ENCODE peak calls at places on chromosomes 13 and 19, in five cellular contexts. Y, R, D, Q and A are unnamed samples.

GRCh38 chr13:97266328-97266727 is 44.2 kb downstream of the MBNL2 start:
- DNase-seq in R (no peak), D (no peak), Y (peak; percentile 30), Q (no peak), A (no peak)

GRCh38 chr13:93621051-93621450 is 394.4 kb downstream of the GPC6 start:
- DNase-seq in Q (no peak), R (no peak), D (no peak), Y (no peak), A (no peak)

GRCh38 chr13:47696677-47697076 is 304.4 kb downstream of the SUCLA2 start:
- DNase-seq in D (no peak), R (no peak), Y (no peak), Q (no peak), A (no peak)

GRCh38 chr13:42173789-42174343 is 98.1 kb upstream of the AKAP11 start:
- DNase-seq in Y (no peak), Q (no peak), R (no peak), D (no peak), A (no peak)

GRCh38 chr19:12224676-12225075 is 61.8 kb downstream of the ZNF136 start:
- DNase-seq in R (no peak), Q (no peak), Y (no peak), D (no peak), A (no peak)

GRCh38 chr19:49680473-49681351 is 3.6 kb downstream of the PRMT1 start:
- DNase-seq in D (peak; percentile 56), Y (peak; percentile 99), Q (peak; percentile 96), R (peak; percentile 89), A (peak; percentile 83)

GRCh38 chr19:19134687-19135158 is 3.6 kb downstream of the TMEM161A start:
- DNase-seq in R (peak; percentile 52), Q (peak; percentile 51), Y (peak; percentile 55), D (no peak), A (no peak)

GRCh38 chr19:22608441-22608840 is 25.7 kb upstream of the ZNF492 start:
- DNase-seq in Y (no peak), D (no peak), Q (no peak), R (no peak), A (no peak)

GRCh38 chr13:100128373-100128772 is 39.5 kb downstream of the PCCA start:
- DNase-seq in D (no peak), Q (peak; percentile 36), R (no peak), Y (no peak), A (peak; percentile 17)

GRCh38 chr19:52722062-52723005 is 12.5 kb downstream of the ZNF611 start:
- DNase-seq in Q (peak; percentile 49), Y (no peak), R (no peak), D (no peak), A (peak; percentile 95)

GRCh38 chr13:32443111-32443510 is 15.2 kb upstream of the N4BP2L1 start:
- DNase-seq in Q (peak; percentile 16), R (peak; percentile 53), Y (no peak), D (peak; percentile 2), A (peak; percentile 38)

GRCh38 chr13:102877285-102877684 is 31.5 kb downstream of the ERCC5 start:
- DNase-seq in Q (peak; percentile 42), Y (no peak), D (no peak), R (no peak), A (peak; percentile 51)

GRCh38 chr19:28686741-28687140 is 526.2 kb downstream of the UQCRFS1 start:
- DNase-seq in D (no peak), Q (no peak), Y (no peak), R (no peak), A (no peak)

GRCh38 chr19:35154535-35155406 is at the start of gene FXYD5:
- DNase-seq in R (peak; percentile 69), Y (peak; percentile 72), Q (peak; percentile 86), D (no peak), A (peak; percentile 96)

GRCh38 chr13:20851844-20852402 is 50.6 kb downstream of the XPO4 start:
- DNase-seq in R (no peak), Q (no peak), D (no peak), Y (no peak), A (no peak)

GRCh38 chr13:68850160-68850559 is 1257.5 kb upstream of the ATXN8OS start:
- DNase-seq in Y (no peak), R (no peak), Q (peak; percentile 6), D (no peak), A (no peak)

GRCh38 chr13:81275666-81276258 is 934.8 kb upstream of the SPRY2 start:
- DNase-seq in D (no peak), R (peak; percentile 3), Y (no peak), Q (no peak), A (no peak)

GRCh38 chr13:44309771-44310767 is 63.6 kb upstream of the SERP2 start:
- DNase-seq in R (no peak), Y (no peak), Q (no peak), D (no peak), A (no peak)

GRCh38 chr13:113411216-113412023 is 41.9 kb downstream of the ADPRHL1 start:
- DNase-seq in R (no peak), Q (peak; percentile 53), Y (peak; percentile 1), D (peak; percentile 84), A (peak; percentile 97)
- H3K4me1 ChIP-seq in R (peaks cover 18% of the 10 kb centered on the region), Q (peaks cover 11% of the 10 kb centered on the region), Y (no peaks in the 10 kb centered on the region), D (peaks cover 17% of the 10 kb centered on the region), A (peaks cover 33% of the 10 kb centered on the region)

GRCh38 chr19:10800488-10800887 is 35.5 kb downstream of the TMED1 start:
- DNase-seq in Q (no peak), D (no peak), R (no peak), Y (no peak), A (no peak)
- H3K36me3 ChIP-seq in Q (no peaks in the 10 kb centered on the region), D (peaks cover 40% of the 10 kb centered on the region), R (peaks cover 81% of the 10 kb centered on the region), Y (no peaks in the 10 kb centered on the region), A (peaks cover 10% of the 10 kb centered on the region)

GRCh38 chr19:3054265-3054971 is 7.9 kb downstream of the TLE5 start:
- DNase-seq in Q (no peak), Y (no peak), D (no peak), R (no peak), A (no peak)
- TF ChIP-seq EZH2phosphoT487 in Q (no peak), Y (no peak), D (no peak), R (no peak), A (no peak)

DNA sequence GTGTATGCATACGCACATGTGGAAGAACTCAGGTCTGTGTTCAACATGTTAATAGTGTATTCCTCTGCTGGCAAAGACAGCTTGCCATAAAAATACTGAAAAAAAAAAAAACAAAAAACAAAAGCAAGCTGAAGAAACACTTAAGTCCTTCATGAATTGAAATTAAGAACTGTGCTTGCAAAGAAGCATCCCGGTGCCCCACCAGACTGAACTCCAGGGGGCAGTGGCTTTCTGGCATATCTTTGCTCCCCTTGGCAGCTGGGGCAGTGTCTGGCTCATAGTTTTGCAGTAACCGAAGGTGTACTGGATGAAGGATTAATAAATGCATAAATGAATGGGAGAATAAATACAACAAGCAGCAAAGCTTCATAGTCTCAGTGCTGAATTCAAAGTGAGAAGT is 187.6 kb downstream of the LHFPL6 start:
- DNase-seq in Q (no peak), D (peak; percentile 15), R (peak; percentile 64), Y (peak; percentile 54), A (peak; percentile 68)
- H3K4me1 ChIP-seq in Q (peaks cover 6% of the 10 kb centered on the region), D (no peaks in the 10 kb centered on the region), R (peaks cover 14% of the 10 kb centered on the region), Y (peaks cover 50% of the 10 kb centered on the region), A (peaks cover 21% of the 10 kb centered on the region)

GRCh38 chr19:56927791-56928207 is 87.3 kb upstream of the PEG3 start:
- DNase-seq in Q (no peak), Y (no peak), R (no peak), D (no peak), A (no peak)
- H3K36me3 ChIP-seq in Q (no peaks in the 10 kb centered on the region), Y (no peaks in the 10 kb centered on the region), R (no peaks in the 10 kb centered on the region), D (no peaks in the 10 kb centered on the region), A (no peaks in the 10 kb centered on the region)